ENCODE peak calls at places on chromosomes 1 and 21, in four cellular contexts. A is Right ventricle myocardium inferior; G is activated naive CD4-positive, alpha-beta T cell treated with anti-CD3 and anti-CD28 coated beads, Interleukin-2, amount 50 U/mL, for 72 hours; F is gastroesophageal sphincter. V is an unnamed sample.

GRCh38 chr21:45756029-45756428 is 112.5 kb downstream of the PCBP3 start:
- ATAC-seq in A (no peak), G (no peak), F (no peak), V (no peak)

GRCh38 chr1:22592919-22593790 is 29.9 kb downstream of the EPHA8 start:
- ATAC-seq in A (no peak), G (no peak), F (no peak), V (peak)

GRCh38 chr1:56135864-56136147 is 443.6 kb downstream of the PLPP3 start:
- ATAC-seq in A (no peak), G (no peak), F (no peak), V (no peak)

GRCh38 chr1:239367417-239367816 is 19.0 kb upstream of the CHRM3 start:
- ATAC-seq in A (no peak), G (no peak), F (no peak), V (no peak)

GRCh38 chr21:14878971-14879370 is 185.8 kb downstream of the NRIP1 start:
- ATAC-seq in A (no peak), G (no peak), F (no peak), V (peak)

GRCh38 chr1:225426395-225427248 is 1.2 kb downstream of the LBR start:
- ATAC-seq in A (no peak), G (no peak), F (no peak), V (peak)

GRCh38 chr1:78721136-78721535 is 71.5 kb downstream of the IFI44 start:
- ATAC-seq in A (no peak), G (no peak), F (no peak), V (no peak)

GRCh38 chr1:151834239-151834638 is 2.6 kb upstream of the RORC start:
- ATAC-seq in A (no peak), G (peak), F (no peak), V (no peak)

GRCh38 chr1:3717715-3718601 is 34.3 kb upstream of the CCDC27 start:
- ATAC-seq in A (no peak), G (no peak), F (no peak), V (peak)

GRCh38 chr1:110771245-110772022 is 96.7 kb upstream of the KCNA3 start:
- ATAC-seq in A (no peak), G (no peak), F (no peak), V (peak)

GRCh38 chr1:184499626-184500025 is 112.8 kb downstream of the C1orf21 start:
- ATAC-seq in A (no peak), G (no peak), F (no peak), V (no peak)

GRCh38 chr1:1356166-1356795 is 2.1 kb downstream of the MXRA8 start:
- ATAC-seq in A (no peak), G (no peak), F (no peak), V (no peak)

GRCh38 chr1:68149110-68149798 is 83.1 kb downstream of the WLS start:
- ATAC-seq in A (peak), G (no peak), F (peak), V (no peak)

GRCh38 chr1:84862810-84863251 is 30.2 kb downstream of the LPAR3 start:
- ATAC-seq in A (no peak), G (peak), F (no peak), V (no peak)

GRCh38 chr1:31778763-31779488 is 14.8 kb upstream of the ADGRB2 start:
- ATAC-seq in A (no peak), G (no peak), F (no peak), V (no peak)

GRCh38 chr1:182952677-182953444 is at the start of gene SHCBP1L:
- ATAC-seq in A (peak), G (no peak), F (peak), V (peak)

GRCh38 chr1:79040424-79041089 is 34.0 kb upstream of the ADGRL4 start:
- ATAC-seq in A (no peak), G (no peak), F (no peak), V (no peak)

GRCh38 chr1:186303911-186304310 is 71.1 kb downstream of the TPR start:
- ATAC-seq in A (no peak), G (no peak), F (no peak), V (no peak)

GRCh38 chr1:177255411-177255810 is 84.7 kb downstream of the BRINP2 start:
- ATAC-seq in A (no peak), G (no peak), F (no peak), V (peak)

GRCh38 chr1:26574690-26575349 is 45.3 kb downstream of the RPS6KA1 start:
- ATAC-seq in A (peak), G (peak), F (no peak), V (no peak)

GRCh38 chr1:4711944-4712343 is 57.5 kb downstream of the AJAP1 start:
- ATAC-seq in A (no peak), G (no peak), F (no peak), V (no peak)

V was measured in esophagus mucosa.